ENCODE peak calls at places on chromosomes 2 and 18, in five cellular contexts. H, O, A, R and C are unnamed samples. For H3K27me3, the result is how much of the 10 kb centered on the place peaks cover.

GRCh38 chr2:99066602-99067001 is 74.9 kb upstream of the C2orf15 start:
- DNase-seq in H (peak), O (peak), A (peak), R (peak), C (no peak)

GRCh38 chr18:50429207-50429948 is 54.5 kb downstream of the SKA1 start:
- DNase-seq in H (peak), O (no peak), A (peak), R (peak), C (no peak)

GRCh38 chr18:12327510-12328178 is 19.6 kb downstream of the TUBB6 start:
- DNase-seq in H (peak), O (peak), A (peak), R (peak), C (no peak)

GRCh38 chr2:146214394-146214929 is 1630.4 kb upstream of the ACVR2A start:
- DNase-seq in H (no peak), O (no peak), A (no peak), R (no peak), C (no peak)

GRCh38 chr2:237935740-237936452 is 30.9 kb upstream of the UBE2F start:
- DNase-seq in H (no peak), O (peak), A (no peak), R (peak), C (peak)

GRCh38 chr18:65852273-65852672 is 101.5 kb downstream of the CDH7 start:
- DNase-seq in H (no peak), O (no peak), A (no peak), R (no peak), C (no peak)

GRCh38 chr2:15116830-15117229 is 444.3 kb downstream of the NBAS start:
- DNase-seq in H (no peak), O (no peak), A (no peak), R (no peak), C (no peak)

GRCh38 chr2:237488901-237489860 is 2.1 kb downstream of the MLPH start:
- DNase-seq in H (no peak), O (peak), A (no peak), R (peak), C (no peak)

GRCh38 chr2:20052229-20052871 is 922 bp upstream of the LAPTM4A start:
- DNase-seq in H (no peak), O (peak), A (peak), R (peak), C (no peak)

GRCh38 chr2:217729426-217730058 is 273.3 kb downstream of the TNS1 start:
- DNase-seq in H (no peak), O (no peak), A (peak), R (peak), C (no peak)

GRCh38 chr2:193703411-193703810 is 1508.7 kb upstream of the TMEFF2 start:
- DNase-seq in H (no peak), O (no peak), A (no peak), R (no peak), C (no peak)

GRCh38 chr2:195382186-195382585 is 274.8 kb upstream of the SLC39A10 start:
- DNase-seq in H (no peak), O (no peak), A (no peak), R (no peak), C (no peak)

GRCh38 chr18:3508576-3509559 is 58.9 kb downstream of the TGIF1 start:
- DNase-seq in H (peak), O (no peak), A (no peak), R (no peak), C (no peak)

GRCh38 chr18:2223859-2224258 is 347.4 kb downstream of the METTL4 start:
- DNase-seq in H (peak), O (peak), A (peak), R (peak), C (no peak)

GRCh38 chr18:24534737-24535136 is 74.3 kb downstream of the HRH4 start:
- DNase-seq in H (no peak), O (no peak), A (no peak), R (no peak), C (no peak)

GRCh38 chr2:127607399-127607908 is 38.5 kb upstream of the GPR17 start:
- DNase-seq in H (no peak), O (no peak), A (no peak), R (no peak), C (no peak)

GRCh38 chr2:150410809-150411208 is 76.7 kb downstream of the RND3 start:
- DNase-seq in H (peak), O (peak), A (peak), R (peak), C (no peak)

GRCh38 chr2:151040036-151040435 is 221.6 kb downstream of the RBM43 start:
- DNase-seq in H (no peak), O (peak), A (peak), R (peak), C (peak)

GRCh38 chr2:173751245-173751975 is 213.8 kb downstream of the SP3 start:
- DNase-seq in H (peak), O (no peak), A (no peak), R (no peak), C (no peak)

GRCh38 chr2:54228945-54229344 is 27.1 kb downstream of the TSPYL6 start:
- DNase-seq in H (no peak), O (no peak), A (peak), R (no peak), C (no peak)

GRCh38 chr2:235587202-235587601 is 93.4 kb downstream of the AGAP1 start:
- DNase-seq in H (no peak), O (no peak), A (no peak), R (no peak), C (no peak)

GRCh38 chr2:234422895-234423505 is 73.9 kb downstream of the ARL4C start:
- DNase-seq in H (no peak), O (no peak), A (no peak), R (no peak), C (no peak)

GRCh38 chr2:133711226-133711625 is 143.0 kb upstream of the NCKAP5 start:
- DNase-seq in H (peak), O (no peak), A (no peak), R (no peak), C (no peak)

GRCh38 chr2:26635401-26635800 is 5.8 kb downstream of the CIB4 start:
- DNase-seq in H (no peak), O (no peak), A (no peak), R (no peak), C (no peak)
- H3K27me3 ChIP-seq in H (under half), O (under half), A (under half), R (under half), C (under half)

GRCh38 chr2:43217228-43218220 is 8.9 kb downstream of the ZFP36L2 start:
- DNase-seq in H (peak), O (peak), A (no peak), R (no peak), C (no peak)
- H3K9ac ChIP-seq in H (no peak), O (no peak), A (peak), R (no peak), C (peak)

GRCh38 chr2:171523969-171524401 is 1.7 kb downstream of the CYBRD1 start:
- DNase-seq in H (peak), O (peak), A (peak), R (peak), C (peak)
- H3K27me3 ChIP-seq in H (under half), O (under half), A (under half), R (under half), C (under half)

DNA sequence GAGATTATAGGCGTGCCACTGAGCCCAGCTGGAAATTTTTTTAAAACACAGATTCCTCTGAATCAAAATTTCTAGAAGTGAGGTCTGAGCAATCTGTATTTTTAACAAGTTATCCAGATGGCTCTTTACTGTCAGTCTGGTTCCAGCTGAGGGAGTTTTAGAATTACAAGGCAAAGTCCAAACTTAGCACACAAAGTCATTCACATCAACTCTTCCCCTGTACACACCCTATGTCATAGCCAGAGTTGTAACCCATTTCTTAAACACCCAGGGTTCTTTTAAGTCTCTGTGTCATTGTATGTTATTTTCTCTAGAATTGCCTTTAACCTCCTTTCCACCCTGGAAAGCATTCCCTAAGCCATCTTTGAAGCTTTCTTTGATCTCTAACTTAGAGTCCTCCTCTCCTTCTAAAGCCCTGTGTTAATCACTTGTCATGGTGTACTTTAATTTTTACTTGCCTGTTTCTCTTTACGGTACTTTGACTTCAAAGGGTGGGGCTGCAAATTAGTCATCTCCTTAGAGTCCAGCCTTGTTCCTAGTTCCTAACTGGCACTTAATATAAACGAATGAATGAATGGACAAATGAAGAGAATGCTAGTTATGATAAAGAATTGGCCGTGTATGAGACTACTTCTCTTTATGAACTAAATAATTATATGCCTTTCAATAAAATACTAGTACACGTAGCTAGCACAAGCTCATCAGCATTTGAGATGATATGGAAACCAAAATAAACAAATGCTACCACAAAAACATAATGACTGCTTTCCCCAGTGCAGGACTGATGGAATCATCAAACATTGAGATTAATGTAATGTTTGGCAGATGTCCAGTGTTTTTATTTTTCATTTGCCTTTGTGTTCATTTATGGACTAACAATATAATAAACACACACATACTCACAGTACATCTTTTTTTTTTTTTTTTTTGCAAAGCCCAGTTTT is 12.0 kb upstream of the ACTR3 start:
- DNase-seq in H (no peak), O (peak), A (peak), R (peak), C (no peak)
- H3K9ac ChIP-seq in H (no peak), O (no peak), A (peak), R (no peak), C (peak)